ENCODE peak calls at places on chromosomes 5 and 9, in four cellular contexts. V, B, E and R are unnamed samples. For H3K9me2 and H4K20me1, the result is how much of the 10 kb centered on the place peaks cover.

GRCh38 chr5:6732634-6733410 is 19.6 kb downstream of the TENT4A start:
- DNase-seq in V (peak), B (no peak), E (peak), R (peak)

GRCh38 chr5:90645024-90645610 is 86.5 kb downstream of the ADGRV1 start:
- DNase-seq in V (no peak), B (no peak), E (no peak), R (no peak)

GRCh38 chr9:20701058-20701457 is 17.0 kb downstream of the FOCAD start:
- DNase-seq in V (no peak), B (no peak), E (no peak), R (no peak)

GRCh38 chr5:174044451-174044850 is 1.1 kb upstream of the NSG2 start:
- DNase-seq in V (no peak), B (no peak), E (no peak), R (no peak)

GRCh38 chr9:116661037-116661954 is 25.8 kb upstream of the TRIM32 start:
- DNase-seq in V (peak), B (peak), E (peak), R (peak)

GRCh38 chr5:134247825-134248224 is 22.0 kb upstream of the PPP2CA start:
- DNase-seq in V (peak), B (no peak), E (no peak), R (no peak)

GRCh38 chr5:173011602-173012001 is 28.0 kb downstream of the ATP6V0E1 start:
- DNase-seq in V (no peak), B (no peak), E (no peak), R (no peak)

GRCh38 chr5:171953860-171954701 is 52.4 kb downstream of the FBXW11 start:
- DNase-seq in V (peak), B (no peak), E (no peak), R (peak)

GRCh38 chr5:140108093-140109049 is 5.5 kb upstream of the PURA start:
- DNase-seq in V (peak), B (peak), E (peak), R (peak)

GRCh38 chr5:124783794-124784193 is 37.4 kb upstream of the ZNF608 start:
- DNase-seq in V (peak), B (no peak), E (no peak), R (peak)

GRCh38 chr5:110815916-110816605 is 77.3 kb downstream of the SLC25A46 start:
- DNase-seq in V (no peak), B (no peak), E (no peak), R (no peak)

DNA sequence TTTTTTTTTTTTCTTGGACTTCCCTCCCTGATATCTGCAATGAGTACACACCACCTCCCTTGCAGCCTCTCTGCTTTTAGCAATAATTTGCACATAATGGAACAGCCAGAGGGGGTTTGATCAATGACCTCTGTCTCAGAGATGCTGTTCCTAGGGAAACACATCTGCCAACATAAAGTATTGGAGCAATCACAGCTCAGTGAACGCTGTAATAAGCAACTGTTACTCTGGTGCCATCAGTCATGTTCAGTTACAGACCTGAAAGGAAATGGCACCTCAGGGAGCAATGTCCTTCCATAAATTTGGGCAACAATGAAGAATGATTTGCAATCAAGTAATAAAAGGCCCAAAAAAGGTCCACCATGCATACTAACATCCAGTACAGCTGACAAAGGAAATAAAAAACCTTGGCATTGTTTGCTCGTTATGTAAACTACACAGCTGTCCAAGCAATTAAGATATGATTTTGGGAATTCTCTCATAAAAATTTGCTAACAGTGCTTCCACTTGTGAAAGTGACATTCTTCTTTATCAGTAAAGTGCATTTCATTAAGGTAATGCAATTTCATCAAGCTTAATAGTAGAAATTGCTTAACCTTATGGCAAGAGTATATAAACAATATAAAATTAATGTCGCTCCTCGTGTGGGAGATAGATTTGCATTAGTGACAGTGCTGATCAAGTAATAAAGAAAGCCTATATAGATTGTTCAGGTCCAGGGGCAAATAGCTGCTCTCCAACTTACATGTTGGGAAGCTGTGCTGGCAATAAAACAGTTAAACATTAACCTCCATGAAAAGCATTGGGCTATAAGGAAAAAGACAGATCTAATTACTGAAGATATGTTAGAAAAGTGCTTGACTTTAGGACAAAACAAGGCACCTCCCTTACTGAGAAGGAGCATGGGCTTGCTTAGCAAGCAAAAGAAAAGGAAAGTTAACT is 167.7 kb downstream of the RASEF start:
- DNase-seq in V (no peak), B (no peak), E (peak), R (no peak)
- H3K9me2 ChIP-seq in V (under half), B (under half), E (under half), R (under half)

GRCh38 chr9:33906769-33907168 is 89.8 kb downstream of the UBE2R2 start:
- DNase-seq in V (no peak), B (no peak), E (no peak), R (no peak)

GRCh38 chr9:33908114-33908513 is 91.2 kb downstream of the UBE2R2 start:
- DNase-seq in V (no peak), B (no peak), E (no peak), R (no peak)

GRCh38 chr9:33908749-33909148 is 91.8 kb downstream of the UBE2R2 start:
- DNase-seq in V (no peak), B (no peak), E (no peak), R (no peak)

GRCh38 chr9:33905137-33905536 is 88.2 kb downstream of the UBE2R2 start:
- DNase-seq in V (no peak), B (no peak), E (no peak), R (no peak)

DNA sequence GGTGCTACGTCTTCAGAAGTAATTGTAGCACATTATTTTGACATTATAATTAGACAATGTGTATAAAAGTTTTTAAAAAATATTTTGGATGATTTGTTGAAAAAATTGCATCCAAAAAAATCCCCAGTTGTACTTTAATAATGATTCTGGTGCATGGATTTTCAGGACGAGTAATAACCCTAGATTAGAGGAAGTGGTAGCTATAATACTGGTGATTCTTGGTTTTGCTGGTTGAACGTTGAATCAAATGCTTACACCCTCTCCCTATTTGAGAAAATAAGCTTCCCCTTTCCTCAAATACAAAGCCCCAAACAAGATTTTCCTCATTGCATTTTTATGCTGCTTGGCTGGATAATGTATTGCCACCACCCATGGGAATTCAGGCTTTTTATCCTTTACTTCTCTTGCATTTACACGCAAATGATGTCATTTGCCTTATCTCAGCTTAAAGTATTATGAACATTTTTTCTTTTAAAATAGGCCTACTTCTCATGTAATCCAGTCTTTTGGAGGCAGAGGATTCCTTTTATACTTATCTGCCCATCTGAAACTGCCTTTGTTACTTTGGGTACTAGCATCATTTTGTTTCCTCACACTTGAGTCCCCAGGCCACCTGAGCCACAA is 86.3 kb downstream of the UBE2R2 start:
- DNase-seq in V (no peak), B (no peak), E (no peak), R (no peak)
- H4K20me1 ChIP-seq in V (under half), B (under half), E (half or more), R (under half)

DNA sequence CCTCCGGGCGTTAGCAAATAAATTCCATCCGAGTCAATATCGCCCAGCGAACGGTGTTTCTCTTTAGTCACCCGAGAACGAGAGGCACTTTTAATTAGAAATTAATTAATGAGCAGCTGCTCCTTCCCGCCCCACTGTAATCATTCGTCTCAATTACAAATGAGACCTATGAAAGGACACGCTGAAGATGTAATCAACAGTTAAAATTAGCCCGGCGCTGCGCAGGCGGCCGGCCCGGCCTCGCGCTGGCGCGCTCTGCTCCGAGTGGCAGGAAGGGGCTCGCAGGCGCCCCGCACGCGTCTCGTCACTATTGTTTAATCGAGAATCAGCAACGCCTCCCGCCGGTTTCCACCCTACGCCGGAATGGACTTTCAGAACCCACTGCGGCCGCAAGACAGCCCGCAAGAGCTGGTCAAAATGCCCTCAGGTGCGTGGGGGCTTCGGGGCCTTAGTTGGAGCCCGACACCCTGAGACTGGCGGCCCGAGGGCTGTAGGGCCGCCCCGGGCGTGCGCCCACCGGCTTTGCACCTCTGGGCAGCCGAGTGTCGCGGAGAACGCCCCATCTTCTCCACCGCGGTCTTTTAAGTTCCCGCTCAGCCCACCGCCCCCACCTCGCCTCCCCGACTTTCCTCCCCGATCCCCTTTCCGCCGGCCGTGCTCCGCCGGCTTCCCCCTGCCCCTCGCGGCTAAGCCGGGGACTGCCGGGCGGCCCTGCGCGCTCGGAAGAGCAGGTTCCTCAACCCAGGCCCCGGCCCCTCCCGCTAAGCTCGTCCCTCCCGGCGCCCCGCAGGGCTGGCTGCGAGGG is 597 bp upstream of the IRX4 start:
- DNase-seq in V (peak), B (no peak), E (peak), R (peak)
- H3K4me3 ChIP-seq in V (peak), B (no peak), E (no peak), R (peak)

GRCh38 chr9:73039253-73039915 is 86.5 kb upstream of the ALDH1A1 start:
- DNase-seq in V (peak), B (no peak), E (no peak), R (no peak)
- H3K9me2 ChIP-seq in V (under half), B (under half), E (under half), R (under half)